ENCODE peak calls at places on chromosomes 12 and 14, in seven cellular contexts. S is CD14-positive monocyte; V is effector CD4-positive, alpha-beta T cell; E is activated CD4-positive, alpha-beta T cell treated with anti-CD3 and anti-CD28 coated beads for 24 hours; C is HEK293T; M is T-helper 22 cell; I is A172. H is an unnamed sample.
A peak's percentile ranks its signal among the peaks of the same experiment; 100 is the strongest.

GRCh38 chr12:88805692-88806091 is 225.4 kb upstream of the KITLG start:
- DNase-seq in S (no peak), V (no peak), E (no peak), C (no peak), M (no peak), I (no peak), H (no peak)

GRCh38 chr14:75906680-75907280 is 75.0 kb downstream of the TGFB3 start:
- DNase-seq in S (no peak), V (peak; percentile 72), E (peak; percentile 67), C (peak; percentile 54), M (peak; percentile 17), I (peak; percentile 28), H (peak; percentile 60)

GRCh38 chr14:64410084-64410774 is 22.1 kb downstream of the MTHFD1 start:
- DNase-seq in S (no peak), V (no peak), E (no peak), C (no peak), M (no peak), I (peak; percentile 40), H (no peak)

GRCh38 chr12:108888031-108888430 is 8.1 kb downstream of the DAO start:
- DNase-seq in S (no peak), V (no peak), E (no peak), C (no peak), M (no peak), I (no peak), H (no peak)

GRCh38 chr12:90979936-90980335 is 24.8 kb downstream of the EPYC start:
- DNase-seq in S (no peak), V (no peak), E (no peak), C (no peak), M (no peak), I (no peak), H (no peak)

GRCh38 chr14:39977198-39977597 is 545.0 kb upstream of the FBXO33 start:
- DNase-seq in S (no peak), V (no peak), E (no peak), C (no peak), M (no peak), I (no peak), H (no peak)

GRCh38 chr14:57403521-57403864 is 13.1 kb downstream of the NAA30 start:
- DNase-seq in S (no peak), V (no peak), E (no peak), C (no peak), M (no peak), I (no peak), H (no peak)

GRCh38 chr12:127381681-127382080 is 885.3 kb upstream of the TMEM132C start:
- DNase-seq in S (no peak), V (no peak), E (no peak), C (no peak), M (no peak), I (peak; percentile 41), H (no peak)

GRCh38 chr12:120316798-120317257 is 10.8 kb downstream of the PLA2G1B start:
- DNase-seq in S (no peak), V (no peak), E (no peak), C (no peak), M (no peak), I (peak; percentile 4), H (no peak)

GRCh38 chr12:64825143-64826011 is 930 bp downstream of the TBC1D30 start:
- DNase-seq in S (no peak), V (no peak), E (no peak), C (no peak), M (no peak), I (no peak), H (no peak)

GRCh38 chr12:111407371-111408115 is 1.8 kb downstream of the SH2B3 start:
- DNase-seq in S (no peak), V (no peak), E (no peak), C (no peak), M (no peak), I (no peak), H (no peak)

GRCh38 chr12:110998165-110998564 is 77.8 kb upstream of the MYL2 start:
- DNase-seq in S (no peak), V (no peak), E (no peak), C (no peak), M (no peak), I (no peak), H (no peak)

H was measured in RKO.